ENCODE peak calls at places on chromosomes 2 and 18, in eight cellular contexts. A is fibroblast of lung; M is mesothelial cell of epicardium; R is coronary artery; B is CD8-positive, alpha-beta T cell; T is cardiac fibroblast; E is activated CD8-positive, alpha-beta T cell treated with anti-CD3 and anti-CD28 coated beads for 36 hours; P is AG09309. G is an unnamed sample.

GRCh38 chr2:55883339-55883738 is 40.2 kb downstream of the EFEMP1 start:
- DNase-seq in A (peak; percentile 75), M (no peak), R (no peak), B (no peak), T (peak; percentile 66), E (no peak), P (no peak), G (no peak)

GRCh38 chr2:73063472-73063871 is 8.0 kb downstream of the SFXN5 start:
- DNase-seq in A (peak; percentile 41), M (no peak), R (no peak), B (no peak), T (no peak), E (no peak), P (no peak), G (no peak)

GRCh38 chr18:46333371-46334199 is 229.4 kb downstream of the HAUS1 start:
- DNase-seq in A (peak; percentile 29), M (peak; percentile 58), R (no peak), B (no peak), T (peak; percentile 21), E (peak; percentile 53), P (no peak), G (peak; percentile 47)

GRCh38 chr2:43127208-43127940 is 99.0 kb downstream of the ZFP36L2 start:
- DNase-seq in A (no peak), M (no peak), R (no peak), B (peak; percentile 90), T (peak; percentile 58), E (peak; percentile 92), P (no peak), G (no peak)

GRCh38 chr18:57833441-57834101 is 30.5 kb upstream of the ATP8B1 start:
- DNase-seq in A (peak; percentile 61), M (no peak), R (no peak), B (no peak), T (peak; percentile 47), E (peak; percentile 72), P (no peak), G (no peak)

GRCh38 chr2:95053543-95053942 is 28.0 kb downstream of the MAL start:
- DNase-seq in A (no peak), M (no peak), R (no peak), B (no peak), T (peak; percentile 5), E (peak; percentile 59), P (no peak), G (no peak)

GRCh38 chr2:234096164-234096563 is 45.7 kb downstream of the SPP2 start:
- DNase-seq in A (no peak), M (no peak), R (no peak), B (no peak), T (no peak), E (no peak), P (no peak), G (no peak)

GRCh38 chr2:64862623-64863022 is 126.6 kb upstream of the SLC1A4 start:
- DNase-seq in A (no peak), M (no peak), R (no peak), B (no peak), T (peak; percentile 51), E (peak; percentile 33), P (no peak), G (no peak)

GRCh38 chr18:9697121-9697520 is 11.0 kb upstream of the RAB31 start:
- DNase-seq in A (no peak), M (peak; percentile 16), R (no peak), B (no peak), T (no peak), E (no peak), P (no peak), G (no peak)

GRCh38 chr2:38039111-38039510 is 36.8 kb downstream of the CYP1B1 start:
- DNase-seq in A (peak; percentile 75), M (no peak), R (no peak), B (no peak), T (peak; percentile 71), E (no peak), P (no peak), G (no peak)

GRCh38 chr18:11947214-11948119 is 33.8 kb upstream of the IMPA2 start:
- DNase-seq in A (peak; percentile 99), M (peak; percentile 61), R (peak; percentile 96), B (peak; percentile 36), T (peak; percentile 99), E (peak; percentile 82), P (peak; percentile 95), G (peak; percentile 53)

GRCh38 chr18:7497081-7497480 is 70.0 kb upstream of the PTPRM start:
- DNase-seq in A (no peak), M (no peak), R (no peak), B (no peak), T (no peak), E (no peak), P (no peak), G (no peak)

GRCh38 chr2:201194097-201194496 is 11.2 kb downstream of the CASP10 start:
- DNase-seq in A (no peak), M (no peak), R (no peak), B (no peak), T (no peak), E (no peak), P (no peak), G (no peak)

DNA sequence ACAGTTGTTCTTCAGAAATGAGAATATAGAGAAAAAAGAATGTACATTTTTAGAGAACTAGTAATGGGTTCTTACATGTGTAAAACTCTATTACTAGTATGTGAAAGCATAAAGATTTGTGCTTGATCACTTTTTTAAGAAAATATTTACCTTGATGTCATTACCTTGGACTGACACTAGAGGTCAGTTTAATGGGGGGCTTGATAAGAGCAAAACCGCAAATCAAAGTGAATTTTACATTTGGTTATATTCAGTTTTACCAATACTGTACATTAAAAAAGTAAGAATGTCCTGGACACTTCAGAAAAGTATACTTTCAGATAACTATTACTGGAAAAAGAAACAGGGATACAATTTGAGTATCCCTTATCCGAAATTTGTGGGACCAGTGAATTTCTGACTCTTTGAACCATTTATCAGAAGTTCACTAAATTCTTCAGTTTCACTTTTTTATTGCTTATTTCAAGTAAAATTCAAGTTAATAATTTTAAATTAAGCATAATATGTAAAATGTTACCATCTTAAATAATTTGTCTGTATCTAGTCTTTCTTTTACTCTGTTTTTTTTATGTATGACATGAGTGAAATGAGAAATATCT is 1149.5 kb downstream of the DSC3 start:
- DNase-seq in A (peak; percentile 2), M (no peak), R (no peak), B (no peak), T (peak; percentile 20), E (no peak), P (no peak), G (no peak)
- TF ChIP-seq CTCF in A (peak; percentile 33), M (peak; percentile 65), R (no peak), B (no peak), T (peak; percentile 55), E (peak; percentile 33), P (peak; percentile 47), G (peak; percentile 65)

GRCh38 chr2:54724560-54725342 is 1.3 kb downstream of the EML6 start:
- DNase-seq in A (peak; percentile 6), M (peak; percentile 63), R (no peak), B (peak; percentile 16), T (no peak), E (peak; percentile 45), P (no peak), G (peak; percentile 45)

GRCh38 chr2:54725343-54726099 is 2.1 kb downstream of the EML6 start:
- DNase-seq in A (no peak), M (no peak), R (no peak), B (no peak), T (no peak), E (no peak), P (no peak), G (no peak)

GRCh38 chr2:54722641-54723299 is 692 bp upstream of the EML6 start:
- DNase-seq in A (peak; percentile 70), M (no peak), R (no peak), B (no peak), T (peak; percentile 75), E (peak; percentile 11), P (peak; percentile 41), G (no peak)

GRCh38 chr2:54724150-54724559 is 693 bp downstream of the EML6 start:
- DNase-seq in A (no peak), M (no peak), R (no peak), B (no peak), T (peak; percentile 36), E (no peak), P (no peak), G (no peak)

GRCh38 chr2:54723300-54724149 is at the start of gene EML6:
- DNase-seq in A (peak; percentile 99), M (peak; percentile 95), R (peak; percentile 99), B (peak; percentile 95), T (peak; percentile 99), E (peak; percentile 99), P (peak; percentile 88), G (peak; percentile 94)
- TF ChIP-seq CTCF in A (peak; percentile 16), M (no peak), R (no peak), B (no peak), T (no peak), E (peak; percentile 28), P (peak; percentile 23), G (peak; percentile 45)

GRCh38 chr2:101349893-101350662 is 37.2 kb downstream of the CREG2 start:
- DNase-seq in A (peak; percentile 54), M (no peak), R (no peak), B (no peak), T (peak; percentile 80), E (no peak), P (no peak), G (no peak)
- TF ChIP-seq CTCF in A (peak; percentile 61), M (no peak), R (no peak), B (no peak), T (peak; percentile 60), E (no peak), P (peak; percentile 52), G (peak; percentile 28)

GRCh38 chr2:130821867-130822266 is 14.8 kb upstream of the ARHGEF4 start:
- DNase-seq in A (no peak), M (no peak), R (no peak), B (no peak), T (no peak), E (no peak), P (no peak), G (no peak)

GRCh38 chr2:130822766-130823165 is 13.9 kb upstream of the ARHGEF4 start:
- DNase-seq in A (no peak), M (no peak), R (no peak), B (no peak), T (no peak), E (no peak), P (no peak), G (no peak)

GRCh38 chr2:130818809-130819208 is 17.9 kb upstream of the ARHGEF4 start:
- DNase-seq in A (no peak), M (no peak), R (no peak), B (no peak), T (no peak), E (no peak), P (no peak), G (no peak)

GRCh38 chr2:130819915-130820861 is 16.5 kb upstream of the ARHGEF4 start:
- DNase-seq in A (peak; percentile 24), M (no peak), R (no peak), B (no peak), T (no peak), E (no peak), P (no peak), G (no peak)

DNA sequence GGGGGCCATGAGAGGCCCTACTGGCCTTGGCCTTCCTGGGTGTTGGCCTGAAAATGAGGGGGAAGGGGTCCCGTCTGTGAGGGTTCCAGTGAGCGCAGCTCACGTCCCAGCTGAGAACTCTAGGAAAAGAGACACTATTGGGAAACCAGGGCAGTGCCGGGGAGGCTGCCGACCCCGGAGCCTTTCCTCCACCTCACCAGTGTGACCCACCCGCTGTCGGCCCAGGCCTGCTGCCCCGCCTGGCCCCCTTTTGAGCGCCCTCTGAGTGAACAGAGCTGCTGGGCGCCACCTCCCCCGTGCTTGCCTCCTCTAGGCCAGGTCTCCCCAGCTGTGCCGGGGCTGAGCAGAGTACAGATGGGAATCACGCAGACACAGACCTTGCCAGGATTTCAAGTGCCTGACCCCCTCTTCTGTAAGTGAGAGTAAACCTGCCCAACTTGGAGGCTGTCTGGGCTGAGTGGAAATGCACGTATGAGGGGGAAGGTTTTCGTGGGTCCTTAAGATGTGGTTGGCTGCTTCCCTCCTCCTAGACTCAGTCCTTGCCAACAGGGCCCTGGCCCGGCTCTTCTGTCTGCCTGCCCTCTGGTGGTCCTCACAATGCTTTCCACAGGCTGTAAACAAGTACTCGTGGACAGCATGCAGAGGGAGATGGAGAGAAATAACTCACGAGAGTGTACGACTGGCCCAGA is 17.3 kb upstream of the ARHGEF4 start:
- DNase-seq in A (no peak), M (no peak), R (no peak), B (no peak), T (no peak), E (no peak), P (no peak), G (no peak)
- TF ChIP-seq CTCF in A (no peak), M (no peak), R (no peak), B (no peak), T (no peak), E (no peak), P (no peak), G (peak; percentile 10)